ENCODE peak calls at places on chromosomes 16 and 17, in seven cellular contexts. X, L, K, F, H, Z and D are unnamed samples.
A peak's percentile ranks its signal among the peaks of the same experiment; 100 is the strongest.

GRCh38 chr17:733743-734142 is 1.3 kb downstream of the TLCD3A start:
- DNase-seq in F (no peak), Z (no peak), X (no peak), K (no peak), L (no peak), H (no peak), D (peak; percentile 16)

GRCh38 chr16:7547736-7548135 is 215.1 kb downstream of the RBFOX1 start:
- DNase-seq in L (no peak), K (no peak), X (no peak), F (no peak), H (no peak), Z (no peak), D (no peak)

GRCh38 chr16:49619811-49620157 is 236.1 kb downstream of the ZNF423 start:
- DNase-seq in Z (no peak), L (no peak), K (peak; percentile 7), F (no peak), H (no peak), X (no peak), D (no peak)

GRCh38 chr17:61335105-61335844 is 64.4 kb upstream of the TBX2 start:
- DNase-seq in K (no peak), H (no peak), X (no peak), Z (no peak), F (no peak), L (no peak), D (no peak)

GRCh38 chr17:65055708-65056638 is 567 bp downstream of the GNA13 start:
- DNase-seq in K (peak; percentile 55), Z (peak; percentile 65), X (peak; percentile 47), L (peak; percentile 68), H (peak; percentile 38), F (peak; percentile 38), D (peak; percentile 90)

GRCh38 chr16:83517398-83517797 is 290.4 kb upstream of the HSBP1 start:
- DNase-seq in K (no peak), F (no peak), X (peak; percentile 48), L (no peak), H (no peak), Z (no peak), D (no peak)

GRCh38 chr16:9160551-9160911 is 69.1 kb downstream of the HAPSTR1 start:
- DNase-seq in X (no peak), L (no peak), F (no peak), K (no peak), Z (no peak), H (no peak), D (no peak)

GRCh38 chr17:17060001-17060929 is 18.0 kb downstream of the MPRIP start:
- DNase-seq in Z (no peak), H (no peak), L (no peak), K (no peak), X (no peak), F (no peak), D (no peak)

GRCh38 chr16:50238868-50239301 is 27.5 kb upstream of the ADCY7 start:
- DNase-seq in F (no peak), H (no peak), X (no peak), Z (no peak), K (no peak), L (no peak), D (no peak)

GRCh38 chr17:1011760-1012735 is 15.1 kb downstream of the TIMM22 start:
- DNase-seq in Z (no peak), K (no peak), H (no peak), L (no peak), X (no peak), F (no peak), D (peak; percentile 66)

GRCh38 chr17:81116704-81117103 is 48.6 kb upstream of the PVALEF start:
- DNase-seq in X (no peak), L (no peak), Z (no peak), K (peak; percentile 67), H (no peak), F (no peak), D (no peak)

GRCh38 chr16:84042879-84043485 is 387 bp upstream of the SLC38A8 start:
- DNase-seq in F (no peak), L (no peak), Z (no peak), K (no peak), X (no peak), H (no peak), D (peak; percentile 68)

GRCh38 chr17:43216762-43217613 is 5.3 kb downstream of the TMEM106A start:
- DNase-seq in Z (no peak), L (no peak), K (no peak), X (no peak), F (no peak), H (no peak), D (no peak)

GRCh38 chr16:4689864-4690704 is 3.3 kb upstream of the NUDT16L1 start:
- DNase-seq in L (no peak), F (no peak), X (no peak), H (no peak), K (no peak), Z (no peak), D (peak; percentile 49)

GRCh38 chr16:82671743-82672142 is 45.0 kb downstream of the CDH13 start:
- DNase-seq in L (no peak), X (no peak), Z (no peak), H (no peak), K (no peak), F (no peak), D (no peak)

GRCh38 chr17:82270651-82271050 is 2.8 kb downstream of the CSNK1D start:
- DNase-seq in K (no peak), L (no peak), H (no peak), F (no peak), X (no peak), Z (no peak), D (peak; percentile 56)
- H3K36me3 ChIP-seq in K (peaks cover 26% of the 10 kb centered on the region), L (peaks cover 7% of the 10 kb centered on the region), H (peaks cover 5% of the 10 kb centered on the region), F (peaks cover 17% of the 10 kb centered on the region), X (peaks cover 17% of the 10 kb centered on the region), Z (no peaks in the 10 kb centered on the region), D (peaks cover 2% of the 10 kb centered on the region)

DNA sequence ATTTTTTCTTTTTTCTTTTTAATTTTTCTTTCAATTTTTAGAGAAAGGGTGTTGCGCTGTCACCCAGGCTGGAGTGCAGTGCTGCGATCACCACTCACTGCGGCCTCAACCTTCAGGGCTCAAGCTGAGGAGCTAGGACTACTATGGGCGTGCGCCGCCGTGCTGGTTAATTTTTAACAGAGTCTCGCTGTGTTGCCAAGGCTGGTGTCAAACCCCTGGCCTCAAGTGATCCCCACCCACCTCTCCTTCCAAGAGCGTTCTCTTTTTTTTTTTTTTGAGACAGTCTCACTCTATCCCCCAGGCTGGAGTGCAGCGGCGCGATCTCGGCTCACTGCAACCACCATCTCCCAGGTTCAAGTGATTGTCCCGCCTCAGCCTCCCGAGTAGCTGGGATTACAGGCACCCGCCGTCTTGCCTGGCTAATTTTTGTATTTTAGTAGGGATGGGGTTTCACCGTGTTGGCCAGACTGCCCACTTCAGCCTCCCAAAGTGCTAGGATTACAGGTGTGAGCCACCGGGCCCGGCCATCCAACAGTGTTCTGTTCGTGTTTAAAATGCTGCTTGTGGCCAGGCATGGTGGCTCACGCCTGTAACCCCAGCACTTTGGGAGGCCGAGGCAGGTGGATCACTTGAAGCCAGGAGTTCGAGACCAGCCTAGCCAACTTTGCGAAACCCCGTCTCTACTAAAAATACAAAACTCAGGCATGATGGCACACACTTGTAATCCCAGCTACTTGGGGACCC is 14.5 kb upstream of the RPL13 start:
- DNase-seq in K (peak; percentile 79), X (no peak), L (peak; percentile 91), H (no peak), Z (no peak), F (no peak), D (no peak)
- H3K36me3 ChIP-seq in K (peaks cover 93% of the 10 kb centered on the region), X (peaks cover 20% of the 10 kb centered on the region), L (peaks cover 10% of the 10 kb centered on the region), H (peaks cover 8% of the 10 kb centered on the region), Z (peaks cover 4% of the 10 kb centered on the region), F (peaks cover 17% of the 10 kb centered on the region), D (peaks cover 17% of the 10 kb centered on the region)

DNA sequence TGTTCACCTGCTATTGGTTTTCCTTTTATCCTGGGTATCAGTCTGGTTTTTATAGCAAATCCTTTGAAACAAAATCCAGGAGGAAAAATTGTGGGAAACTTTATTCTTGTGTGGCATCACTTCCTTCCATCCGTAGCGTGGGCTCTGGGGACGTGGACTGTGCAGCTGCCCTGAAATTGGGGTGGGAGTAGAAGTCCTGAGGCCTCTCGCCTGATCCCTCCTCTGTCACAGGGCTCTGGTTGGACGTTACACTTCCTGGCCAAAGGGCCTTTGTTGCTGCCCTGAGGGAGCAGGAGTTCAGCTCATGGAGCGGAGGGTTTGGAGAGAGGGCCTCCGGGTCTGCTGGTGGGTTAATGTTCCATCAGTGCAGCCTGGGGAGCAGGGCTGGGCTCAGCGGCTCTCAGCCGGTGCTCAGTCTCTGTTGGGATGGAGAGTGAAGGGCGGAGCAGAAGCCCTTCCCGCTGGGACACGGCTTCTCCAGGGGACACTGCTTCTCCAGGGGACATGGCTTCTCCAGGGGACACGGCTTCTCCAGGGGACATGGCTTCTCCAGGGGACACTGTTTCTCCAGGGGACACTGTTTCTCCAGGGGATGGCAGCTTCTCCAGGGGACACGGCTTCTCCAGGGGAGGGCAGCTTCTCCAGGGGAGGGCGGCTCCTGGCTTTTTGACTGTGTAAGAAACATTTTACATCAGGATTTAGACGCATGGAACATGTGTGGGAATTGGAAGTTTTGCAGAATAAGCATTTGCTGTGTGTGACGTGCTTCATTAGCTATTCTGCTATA is 15.2 kb upstream of the RPL13 start:
- DNase-seq in H (no peak), L (no peak), K (no peak), X (no peak), F (no peak), Z (no peak), D (no peak)
- H3K36me3 ChIP-seq in H (peaks cover 7% of the 10 kb centered on the region), L (peaks cover 7% of the 10 kb centered on the region), K (peaks cover 92% of the 10 kb centered on the region), X (peaks cover 22% of the 10 kb centered on the region), F (peaks cover 17% of the 10 kb centered on the region), Z (peaks cover 4% of the 10 kb centered on the region), D (peaks cover 28% of the 10 kb centered on the region)

GRCh38 chr17:75239214-75239613 is 22.2 kb downstream of the GGA3 start:
- DNase-seq in H (no peak), F (no peak), X (no peak), L (no peak), Z (no peak), K (no peak), D (peak; percentile 70)

GRCh38 chr17:75241143-75241430 is 20.3 kb downstream of the GGA3 start:
- DNase-seq in L (no peak), H (no peak), Z (peak; percentile 45), F (no peak), X (no peak), K (no peak), D (no peak)

GRCh38 chr17:75241502-75241901 is 19.9 kb downstream of the GGA3 start:
- DNase-seq in L (no peak), K (no peak), F (no peak), Z (no peak), X (no peak), H (no peak), D (no peak)

GRCh38 chr17:75239778-75240393 is 21.5 kb downstream of the GGA3 start:
- DNase-seq in Z (no peak), L (no peak), F (no peak), K (no peak), X (no peak), H (no peak), D (no peak)

DNA sequence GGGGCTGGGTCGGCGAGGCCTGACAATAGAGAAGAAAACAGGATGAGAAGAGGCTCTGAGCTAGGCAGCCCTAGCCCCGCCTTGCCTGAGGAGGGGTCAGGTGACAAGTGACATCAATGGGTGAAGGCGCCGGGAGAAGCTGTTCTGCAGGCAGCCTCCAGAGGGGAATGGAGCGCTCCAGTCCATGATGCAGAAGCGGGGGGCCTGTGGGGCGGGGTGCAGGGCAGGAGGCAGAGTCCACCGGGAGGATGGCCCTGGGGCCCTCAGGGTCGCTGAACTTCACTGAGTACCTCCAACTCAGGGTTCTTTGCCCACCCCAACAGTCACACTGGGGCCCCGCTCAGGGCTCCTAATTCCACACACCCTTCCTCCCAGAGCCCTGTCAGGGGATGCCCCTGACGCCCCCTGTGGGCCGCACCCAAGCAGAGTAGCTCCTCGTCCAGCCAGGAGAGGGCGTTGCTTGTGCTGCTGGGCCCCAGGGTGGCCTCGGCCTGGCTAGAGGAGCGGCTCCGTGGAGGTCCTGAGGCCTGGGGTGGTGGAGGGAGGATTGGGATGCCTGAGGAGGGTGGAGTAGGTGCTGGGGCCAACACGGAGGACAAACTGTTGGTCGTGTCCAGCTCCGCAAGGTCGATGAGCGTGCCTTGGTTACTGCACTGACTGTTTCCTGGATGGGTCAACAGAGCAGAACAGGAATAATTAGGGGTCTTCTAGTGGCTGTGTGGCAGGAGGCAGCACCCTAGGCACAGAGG is 20.8 kb downstream of the GGA3 start:
- DNase-seq in F (no peak), Z (no peak), L (no peak), K (no peak), X (no peak), H (no peak), D (peak; percentile 77)
- H3K36me3 ChIP-seq in F (peaks cover 73% of the 10 kb centered on the region), Z (peaks cover 9% of the 10 kb centered on the region), L (peaks cover 14% of the 10 kb centered on the region), K (peaks cover 100% of the 10 kb centered on the region), X (peaks cover 21% of the 10 kb centered on the region), H (peaks cover 31% of the 10 kb centered on the region), D (peaks cover 39% of the 10 kb centered on the region)